ENCODE peak calls at places on chromosomes 3 and 15, in seven cellular contexts. A, X, S, Y, M, I and U are unnamed samples. For H3K4me1, the result is how much of the 10 kb centered on the place peaks cover.

GRCh38 chr3:46713898-46714552 is 3.6 kb downstream of the PRSS50 start:
- DNase-seq in S (no peak), M (no peak), A (no peak), I (no peak), X (no peak), Y (no peak), U (no peak)

GRCh38 chr3:171458056-171458856 is 1.9 kb downstream of the TNIK start:
- DNase-seq in S (no peak), M (no peak), I (peak), Y (peak), A (peak), X (no peak), U (no peak)

GRCh38 chr3:193545304-193545703 is 9.4 kb downstream of the ATP13A4 start:
- DNase-seq in A (no peak), M (no peak), X (no peak), I (no peak), Y (no peak), S (no peak), U (no peak)

GRCh38 chr15:100340721-100341661 is 784 bp downstream of the ADAMTS17 start:
- DNase-seq in Y (peak), S (no peak), A (peak), X (no peak), I (peak), M (peak), U (peak)

GRCh38 chr15:75723847-75724660 is 11.4 kb upstream of the CSPG4 start:
- DNase-seq in M (peak), S (no peak), I (peak), Y (peak), A (peak), X (peak), U (peak)

GRCh38 chr3:197519801-197520211 is 36.0 kb downstream of the BDH1 start:
- DNase-seq in Y (no peak), M (no peak), I (no peak), X (no peak), S (no peak), A (no peak), U (no peak)

GRCh38 chr3:127964816-127965215 is 49.8 kb downstream of the KBTBD12 start:
- DNase-seq in M (no peak), S (no peak), X (no peak), I (no peak), A (peak), Y (no peak), U (no peak)

GRCh38 chr3:23991236-23992050 is 46.4 kb downstream of the NR1D2 start:
- DNase-seq in A (peak), X (no peak), Y (no peak), S (no peak), M (no peak), I (peak), U (peak)

GRCh38 chr3:111848778-111849177 is 10.3 kb upstream of the PHLDB2 start:
- DNase-seq in S (no peak), X (peak), M (no peak), I (no peak), Y (no peak), A (no peak), U (no peak)

GRCh38 chr15:51624022-51624421 is 1.5 kb upstream of the DMXL2 start:
- DNase-seq in S (no peak), X (no peak), Y (no peak), I (no peak), M (no peak), A (no peak), U (no peak)

GRCh38 chr3:169594402-169594801 is 69.1 kb downstream of the MECOM start:
- DNase-seq in A (no peak), I (no peak), Y (peak), X (no peak), S (no peak), M (no peak), U (no peak)

GRCh38 chr3:169457807-169458206 is 205.7 kb downstream of the MECOM start:
- DNase-seq in A (no peak), I (no peak), S (no peak), Y (no peak), X (no peak), M (no peak), U (no peak)

GRCh38 chr15:27670481-27670880 is 428.6 kb downstream of the OCA2 start:
- DNase-seq in S (no peak), Y (no peak), I (no peak), X (no peak), A (no peak), M (no peak), U (no peak)

GRCh38 chr3:5339967-5340535 is 152.5 kb downstream of the EDEM1 start:
- DNase-seq in X (no peak), Y (no peak), I (peak), S (no peak), M (no peak), A (no peak), U (peak)

GRCh38 chr3:52053307-52054304 is 2.8 kb downstream of the DUSP7 start:
- DNase-seq in S (no peak), X (peak), I (peak), A (peak), Y (no peak), M (no peak), U (no peak)

GRCh38 chr15:84598250-84598649 is 2.6 kb upstream of the ZSCAN2 start:
- DNase-seq in M (peak), A (no peak), I (peak), S (no peak), Y (peak), X (no peak), U (no peak)

GRCh38 chr15:67399925-67400324 is 121.0 kb upstream of the C15orf61 start:
- DNase-seq in I (no peak), X (no peak), S (no peak), A (no peak), M (no peak), Y (no peak), U (peak)

GRCh38 chr15:38652998-38653397 is 88.4 kb upstream of the RASGRP1 start:
- DNase-seq in A (no peak), S (no peak), I (no peak), Y (peak), X (no peak), M (no peak), U (no peak)

GRCh38 chr15:95326689-95327525 is 1003.6 kb upstream of the NR2F2 start:
- DNase-seq in A (peak), Y (peak), I (peak), M (no peak), S (no peak), X (no peak), U (peak)

GRCh38 chr3:86481031-86481430 is 509.9 kb downstream of the VGLL3 start:
- DNase-seq in A (no peak), S (no peak), M (no peak), Y (no peak), I (no peak), X (no peak), U (peak)

GRCh38 chr3:86175593-86175992 is 815.4 kb downstream of the VGLL3 start:
- DNase-seq in M (no peak), I (peak), Y (peak), X (no peak), S (no peak), A (no peak), U (peak)

GRCh38 chr3:16840111-16840444 is 44.7 kb upstream of the PLCL2 start:
- DNase-seq in S (no peak), M (no peak), I (no peak), Y (no peak), A (no peak), X (peak), U (no peak)

GRCh38 chr3:16842710-16843270 is 42.0 kb upstream of the PLCL2 start:
- DNase-seq in X (peak), A (no peak), S (no peak), Y (peak), M (no peak), I (no peak), U (no peak)

GRCh38 chr3:16841906-16842709 is 42.6 kb upstream of the PLCL2 start:
- DNase-seq in Y (peak), M (peak), A (no peak), S (no peak), X (no peak), I (no peak), U (no peak)

GRCh38 chr3:16839271-16840110 is 45.3 kb upstream of the PLCL2 start:
- DNase-seq in S (no peak), M (no peak), Y (no peak), I (peak), A (no peak), X (no peak), U (no peak)

GRCh38 chr3:16841354-16841753 is 43.4 kb upstream of the PLCL2 start:
- DNase-seq in Y (no peak), S (no peak), A (no peak), X (no peak), I (no peak), M (peak), U (no peak)
- H3K4me1 ChIP-seq in Y (under half), S (under half), A (under half), X (under half), I (under half), M (half or more), U (under half)

GRCh38 chr3:138948371-138949001 is 1.5 kb downstream of the FOXL2NB start:
- DNase-seq in X (no peak), Y (peak), I (no peak), S (no peak), M (no peak), A (no peak), U (no peak)

GRCh38 chr3:138949445-138950005 is 2.5 kb downstream of the FOXL2NB start:
- DNase-seq in X (no peak), I (peak), A (no peak), S (no peak), M (no peak), Y (no peak), U (no peak)

GRCh38 chr3:138949002-138949418 is 2.0 kb downstream of the FOXL2NB start:
- DNase-seq in A (no peak), M (no peak), Y (peak), X (no peak), S (no peak), I (peak), U (no peak)

GRCh38 chr3:138950701-138951100 is 3.7 kb downstream of the FOXL2NB start:
- DNase-seq in X (no peak), Y (no peak), A (no peak), I (no peak), S (no peak), M (no peak), U (no peak)

DNA sequence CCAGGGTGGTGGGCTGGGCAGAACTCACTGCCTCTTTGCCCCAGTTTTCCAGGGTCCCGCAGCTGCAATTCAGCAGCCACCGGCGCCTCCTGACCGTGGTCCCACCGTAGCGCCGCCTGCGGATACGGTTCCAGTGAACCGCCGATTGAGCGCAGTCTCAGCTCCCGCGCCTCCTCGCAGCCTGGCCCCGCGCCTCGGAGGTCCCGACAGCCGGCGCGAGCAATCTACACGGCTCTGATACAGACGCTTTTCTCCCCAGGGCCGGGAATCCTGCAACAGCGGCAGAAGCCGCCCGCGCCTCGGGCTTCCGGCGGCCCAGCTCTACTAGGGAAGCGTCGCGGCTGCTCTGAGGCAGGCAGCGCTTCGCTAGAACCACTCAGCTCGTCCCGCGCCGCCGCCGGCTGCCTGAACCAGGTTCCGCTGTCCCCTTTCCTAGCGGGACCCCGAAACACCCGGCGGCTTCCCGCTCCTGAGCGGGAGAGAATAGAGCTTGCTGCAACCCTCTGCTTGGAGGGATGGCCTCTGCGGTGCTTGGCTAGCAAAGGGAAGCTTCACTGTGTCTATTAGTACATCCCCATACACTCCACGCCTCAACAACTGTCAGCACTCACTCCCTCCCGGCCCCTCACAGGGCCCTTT is 3.1 kb downstream of the FOXL2NB start:
- DNase-seq in S (no peak), M (no peak), A (peak), Y (peak), I (peak), X (no peak), U (peak)
- TF ChIP-seq EZH2 in S (no peak), M (no peak), A (no peak), Y (no peak), I (peak), X (no peak), U (peak)

DNA sequence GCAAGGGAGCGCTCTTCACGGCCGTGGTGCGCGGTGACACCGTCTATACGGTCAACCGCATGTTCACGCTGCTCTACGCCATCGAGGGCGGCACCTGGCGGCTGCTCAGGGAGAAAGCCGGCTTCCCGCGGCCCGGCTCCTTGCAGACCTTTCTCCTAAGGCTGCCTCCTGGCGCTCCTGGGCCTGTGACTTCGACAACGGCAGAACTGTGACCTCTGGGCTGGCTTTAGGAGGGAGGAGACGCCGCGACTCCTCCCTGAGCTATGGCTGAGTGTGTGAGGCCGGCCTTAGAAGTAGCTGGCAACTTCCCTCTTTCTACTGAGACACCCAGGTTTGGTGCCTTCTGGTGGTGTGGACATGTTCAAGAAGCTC is 1.4 kb downstream of the KBTBD13 start:
- DNase-seq in I (peak), M (peak), S (peak), A (peak), X (no peak), Y (peak), U (peak)
- TF ChIP-seq EZH2phosphoT487 in I (no peak), M (no peak), S (no peak), A (no peak), X (no peak), Y (no peak), U (no peak)

GRCh38 chr3:143531101-143531500 is 317.2 kb downstream of the SLC9A9 start:
- DNase-seq in M (no peak), I (no peak), X (no peak), S (no peak), Y (no peak), A (no peak), U (no peak)
- H3K4me1 ChIP-seq in M (under half), I (under half), X (under half), S (under half), Y (under half), A (under half), U (under half)